ENCODE peak calls at places on chromosomes 2 and 18, in five cellular contexts. D is AG08395, A is vagina, C is hypothalamus, N is AG08396. Z is an unnamed sample.

GRCh38 chr2:32810909-32811495 is 135.8 kb upstream of the LTBP1 start:
- DNase-seq in C (no peak), D (no peak), A (no peak), N (no peak), Z (no peak)

GRCh38 chr2:84771251-84771650 is 109.6 kb downstream of the TRABD2A start:
- DNase-seq in A (no peak), N (no peak), D (no peak), C (no peak), Z (no peak)

GRCh38 chr2:16508061-16508851 is 157.4 kb downstream of the CYRIA start:
- DNase-seq in C (no peak), A (no peak), D (peak), N (peak), Z (no peak)

GRCh38 chr2:118855451-118856279 is 8.2 kb upstream of the EN1 start:
- DNase-seq in A (no peak), C (peak), D (peak), N (peak), Z (peak)

GRCh38 chr18:70234667-70235459 is 29.4 kb upstream of the RTTN start:
- DNase-seq in C (no peak), A (no peak), D (peak), N (peak), Z (no peak)

GRCh38 chr2:68594674-68595492 is 48.5 kb upstream of the PROKR1 start:
- DNase-seq in C (no peak), N (peak), A (no peak), D (peak), Z (peak)

GRCh38 chr2:128316777-128317185 is 1.9 kb downstream of the HS6ST1 start:
- DNase-seq in N (no peak), D (no peak), C (no peak), A (no peak), Z (peak)

GRCh38 chr18:60732146-60732545 is 359.6 kb upstream of the MC4R start:
- DNase-seq in N (no peak), A (no peak), C (no peak), D (no peak), Z (no peak)

GRCh38 chr2:168293766-168294165 is 46.4 kb upstream of the STK39 start:
- DNase-seq in A (no peak), D (no peak), N (no peak), C (no peak), Z (no peak)

GRCh38 chr2:19287324-19287723 is 71.1 kb downstream of the OSR1 start:
- DNase-seq in C (no peak), D (no peak), N (no peak), A (no peak), Z (no peak)

GRCh38 chr2:62495777-62496176 is 10.2 kb downstream of the TMEM17 start:
- DNase-seq in C (no peak), D (no peak), A (no peak), N (no peak), Z (no peak)

GRCh38 chr18:2883137-2883671 is 36.4 kb downstream of the EMILIN2 start:
- DNase-seq in A (no peak), C (no peak), N (no peak), D (no peak), Z (peak)

GRCh38 chr2:28317390-28317789 is 75.3 kb upstream of the FOSL2 start:
- DNase-seq in A (no peak), C (no peak), D (no peak), N (no peak), Z (no peak)

GRCh38 chr2:111930875-111931274 is 32.5 kb downstream of the MERTK start:
- DNase-seq in N (peak), A (no peak), D (peak), C (no peak), Z (no peak)

GRCh38 chr18:26520974-26521373 is 27.4 kb downstream of the KCTD1 start:
- DNase-seq in A (no peak), C (no peak), N (no peak), D (no peak), Z (no peak)

GRCh38 chr2:73112026-73112912 is 479 bp downstream of the RAB11FIP5 start:
- DNase-seq in D (peak), A (no peak), N (peak), C (no peak), Z (peak)

GRCh38 chr2:145284551-145284950 is 764.6 kb upstream of the ZEB2 start:
- DNase-seq in A (no peak), N (no peak), D (peak), C (no peak), Z (no peak)

GRCh38 chr2:96895709-96896651 is 26.1 kb upstream of the SEMA4C start:
- DNase-seq in A (no peak), C (no peak), N (no peak), D (no peak), Z (no peak)

Z was measured in T-helper 2 cell treated with Interferon-gamma antibody and Interleukin-4, amounts not matched to agents 5 μg/mL and 100 μg/mL, for 36 hours.